ENCODE peak calls at places on chromosomes 6 and 20, in four cellular contexts. Z is RPMI7951; Y is activated T-helper 1 cell treated with anti-CD3 and anti-CD28 coated beads, Interleukin-2, amount 50 U/mL, for 16 hours; D is HTR-8/SVneo. P is an unnamed sample.

GRCh38 chr6:96907498-96907897 is 9.8 kb upstream of the NDUFAF4 start:
- DNase-seq in Y (no peak), Z (peak), D (no peak), P (peak)

GRCh38 chr6:145247677-145248419 is 487.5 kb downstream of the EPM2A start:
- DNase-seq in Y (no peak), D (peak), Z (peak), P (peak)

GRCh38 chr6:138948780-138949179 is 39.3 kb downstream of the REPS1 start:
- DNase-seq in Y (no peak), Z (no peak), D (no peak), P (no peak)

GRCh38 chr6:10759312-10759839 is 11.8 kb downstream of the TMEM14B start:
- DNase-seq in Z (peak), D (peak), Y (no peak), P (peak)

GRCh38 chr20:17227669-17228623 is 1.1 kb downstream of the PCSK2 start:
- DNase-seq in Y (no peak), Z (no peak), D (no peak), P (no peak)

GRCh38 chr6:154460306-154461071 is 50.0 kb downstream of the CNKSR3 start:
- DNase-seq in Z (peak), Y (no peak), D (no peak), P (no peak)

GRCh38 chr20:10665791-10666190 is 8.0 kb downstream of the JAG1 start:
- DNase-seq in Z (no peak), D (no peak), Y (no peak), P (no peak)

GRCh38 chr6:51936536-51936935 is 150.9 kb downstream of the PKHD1 start:
- DNase-seq in Y (no peak), D (no peak), Z (no peak), P (no peak)

GRCh38 chr20:16360668-16361067 is 212.6 kb downstream of the KIF16B start:
- DNase-seq in D (no peak), Y (no peak), Z (no peak), P (no peak)

GRCh38 chr6:123089223-123089622 is 93.2 kb downstream of the CLVS2 start:
- DNase-seq in D (no peak), Y (no peak), Z (no peak), P (no peak)

GRCh38 chr6:132084811-132085509 is 133.8 kb upstream of the CCN2 start:
- DNase-seq in Z (peak), Y (no peak), D (peak), P (no peak)

GRCh38 chr6:137900815-137901214 is 33.8 kb downstream of the TNFAIP3 start:
- DNase-seq in Z (no peak), Y (no peak), D (no peak), P (no peak)

GRCh38 chr20:45118028-45118427 is 3.1 kb upstream of the WFDC5 start:
- DNase-seq in Y (no peak), D (no peak), Z (no peak), P (no peak)

GRCh38 chr20:43681468-43681942 is 14.6 kb downstream of the MYBL2 start:
- DNase-seq in D (no peak), Z (no peak), Y (no peak), P (no peak)

GRCh38 chr6:33787336-33787953 is 1.5 kb downstream of the LEMD2 start:
- DNase-seq in D (no peak), Z (peak), Y (no peak), P (peak)

GRCh38 chr6:128511518-128511917 is 8.9 kb downstream of the PTPRK start:
- DNase-seq in D (no peak), Y (no peak), Z (peak), P (no peak)

GRCh38 chr6:141451508-141452353 is 681.0 kb upstream of the GJE1 start:
- DNase-seq in Z (peak), Y (no peak), D (no peak), P (no peak)